ENCODE peak calls at places on chromosome 3, in five cellular contexts. One of them, this sample, is unnamed. For H3K36me3, the result is how much of the 10 kb centered on the place peaks cover.

GRCh38 chr3:66405701-66406091 is 95.1 kb downstream of the LRIG1 start:
- DNase-seq in adrenal gland: peak
- DNase-seq in CD4-positive, CD25-positive, alpha-beta regulatory T cell: no peak
- DNase-seq in effector memory CD4-positive, alpha-beta T cell: no peak
- DNase-seq in CD4-positive, alpha-beta memory T cell: no peak
- DNase-seq in this sample: no peak

GRCh38 chr3:60754617-60755016 is 496.6 kb downstream of the FHIT start:
- DNase-seq in adrenal gland: no peak
- DNase-seq in CD4-positive, CD25-positive, alpha-beta regulatory T cell: no peak
- DNase-seq in effector memory CD4-positive, alpha-beta T cell: no peak
- DNase-seq in CD4-positive, alpha-beta memory T cell: no peak
- DNase-seq in this sample: no peak

GRCh38 chr3:9781978-9782575 is 10.2 kb downstream of the TADA3 start:
- DNase-seq in adrenal gland: no peak
- DNase-seq in CD4-positive, CD25-positive, alpha-beta regulatory T cell: no peak
- DNase-seq in effector memory CD4-positive, alpha-beta T cell: no peak
- DNase-seq in CD4-positive, alpha-beta memory T cell: no peak
- DNase-seq in this sample: no peak

GRCh38 chr3:11818033-11818432 is 28.7 kb downstream of the TAMM41 start:
- DNase-seq in adrenal gland: no peak
- DNase-seq in CD4-positive, CD25-positive, alpha-beta regulatory T cell: no peak
- DNase-seq in effector memory CD4-positive, alpha-beta T cell: no peak
- DNase-seq in CD4-positive, alpha-beta memory T cell: no peak
- DNase-seq in this sample: no peak

GRCh38 chr3:177300039-177300833 is 103.0 kb upstream of the TBL1XR1 start:
- DNase-seq in adrenal gland: no peak
- DNase-seq in CD4-positive, CD25-positive, alpha-beta regulatory T cell: no peak
- DNase-seq in effector memory CD4-positive, alpha-beta T cell: no peak
- DNase-seq in CD4-positive, alpha-beta memory T cell: no peak
- DNase-seq in this sample: no peak

GRCh38 chr3:119352235-119352634 is 58.1 kb downstream of the ARHGAP31 start:
- DNase-seq in adrenal gland: no peak
- DNase-seq in CD4-positive, CD25-positive, alpha-beta regulatory T cell: peak
- DNase-seq in effector memory CD4-positive, alpha-beta T cell: peak
- DNase-seq in CD4-positive, alpha-beta memory T cell: peak
- DNase-seq in this sample: no peak

GRCh38 chr3:13308406-13308805 is 111.7 kb downstream of the NUP210 start:
- DNase-seq in adrenal gland: peak
- DNase-seq in CD4-positive, CD25-positive, alpha-beta regulatory T cell: peak
- DNase-seq in effector memory CD4-positive, alpha-beta T cell: no peak
- DNase-seq in CD4-positive, alpha-beta memory T cell: peak
- DNase-seq in this sample: no peak

GRCh38 chr3:143604849-143605660 is 243.2 kb downstream of the SLC9A9 start:
- DNase-seq in adrenal gland: no peak
- DNase-seq in CD4-positive, CD25-positive, alpha-beta regulatory T cell: no peak
- DNase-seq in effector memory CD4-positive, alpha-beta T cell: no peak
- DNase-seq in CD4-positive, alpha-beta memory T cell: no peak
- DNase-seq in this sample: no peak

GRCh38 chr3:99430348-99431134 is 207.9 kb upstream of the COL8A1 start:
- DNase-seq in adrenal gland: no peak
- DNase-seq in CD4-positive, CD25-positive, alpha-beta regulatory T cell: no peak
- DNase-seq in effector memory CD4-positive, alpha-beta T cell: no peak
- DNase-seq in CD4-positive, alpha-beta memory T cell: no peak
- DNase-seq in this sample: no peak

GRCh38 chr3:48472673-48472922 is 26.1 kb downstream of the ATRIP start:
- DNase-seq in adrenal gland: no peak
- DNase-seq in CD4-positive, CD25-positive, alpha-beta regulatory T cell: no peak
- DNase-seq in effector memory CD4-positive, alpha-beta T cell: no peak
- DNase-seq in CD4-positive, alpha-beta memory T cell: no peak
- DNase-seq in this sample: no peak

GRCh38 chr3:184981071-184981470 is 169.1 kb downstream of the VPS8 start:
- DNase-seq in adrenal gland: no peak
- DNase-seq in CD4-positive, CD25-positive, alpha-beta regulatory T cell: no peak
- DNase-seq in effector memory CD4-positive, alpha-beta T cell: no peak
- DNase-seq in CD4-positive, alpha-beta memory T cell: no peak
- DNase-seq in this sample: no peak

GRCh38 chr3:4401441-4401840 is 65.6 kb downstream of the SUMF1 start:
- DNase-seq in adrenal gland: no peak
- DNase-seq in CD4-positive, CD25-positive, alpha-beta regulatory T cell: no peak
- DNase-seq in effector memory CD4-positive, alpha-beta T cell: no peak
- DNase-seq in CD4-positive, alpha-beta memory T cell: no peak
- DNase-seq in this sample: no peak

GRCh38 chr3:4948395-4948794 is 30.8 kb upstream of the BHLHE40 start:
- DNase-seq in adrenal gland: no peak
- DNase-seq in CD4-positive, CD25-positive, alpha-beta regulatory T cell: no peak
- DNase-seq in effector memory CD4-positive, alpha-beta T cell: no peak
- DNase-seq in CD4-positive, alpha-beta memory T cell: no peak
- DNase-seq in this sample: no peak

GRCh38 chr3:3693593-3693992 is 105.6 kb upstream of the LRRN1 start:
- DNase-seq in adrenal gland: no peak
- DNase-seq in CD4-positive, CD25-positive, alpha-beta regulatory T cell: no peak
- DNase-seq in effector memory CD4-positive, alpha-beta T cell: no peak
- DNase-seq in CD4-positive, alpha-beta memory T cell: no peak
- DNase-seq in this sample: no peak

GRCh38 chr3:71805199-71805598 is 20.3 kb upstream of the PROK2 start:
- DNase-seq in adrenal gland: no peak
- DNase-seq in CD4-positive, CD25-positive, alpha-beta regulatory T cell: no peak
- DNase-seq in effector memory CD4-positive, alpha-beta T cell: no peak
- DNase-seq in CD4-positive, alpha-beta memory T cell: no peak
- DNase-seq in this sample: no peak

GRCh38 chr3:107271787-107272387 is 105.4 kb upstream of the CCDC54 start:
- DNase-seq in adrenal gland: no peak
- DNase-seq in CD4-positive, CD25-positive, alpha-beta regulatory T cell: peak
- DNase-seq in effector memory CD4-positive, alpha-beta T cell: no peak
- DNase-seq in CD4-positive, alpha-beta memory T cell: peak
- DNase-seq in this sample: no peak

GRCh38 chr3:187920871-187921270 is 175.6 kb upstream of the BCL6 start:
- DNase-seq in adrenal gland: peak
- DNase-seq in CD4-positive, CD25-positive, alpha-beta regulatory T cell: no peak
- DNase-seq in effector memory CD4-positive, alpha-beta T cell: no peak
- DNase-seq in CD4-positive, alpha-beta memory T cell: no peak
- DNase-seq in this sample: no peak

GRCh38 chr3:136545664-136546266 is 206.4 kb downstream of the STAG1 start:
- DNase-seq in adrenal gland: no peak
- DNase-seq in CD4-positive, CD25-positive, alpha-beta regulatory T cell: no peak
- DNase-seq in effector memory CD4-positive, alpha-beta T cell: no peak
- DNase-seq in CD4-positive, alpha-beta memory T cell: no peak
- DNase-seq in this sample: no peak

GRCh38 chr3:20451170-20451569 is 265.2 kb upstream of the SGO1 start:
- DNase-seq in adrenal gland: no peak
- DNase-seq in CD4-positive, CD25-positive, alpha-beta regulatory T cell: no peak
- DNase-seq in effector memory CD4-positive, alpha-beta T cell: no peak
- DNase-seq in CD4-positive, alpha-beta memory T cell: no peak
- DNase-seq in this sample: no peak

GRCh38 chr3:177813322-177813721 is 616.0 kb upstream of the TBL1XR1 start:
- DNase-seq in adrenal gland: peak
- DNase-seq in CD4-positive, CD25-positive, alpha-beta regulatory T cell: no peak
- DNase-seq in effector memory CD4-positive, alpha-beta T cell: no peak
- DNase-seq in CD4-positive, alpha-beta memory T cell: no peak
- DNase-seq in this sample: no peak

GRCh38 chr3:88141458-88142083 is 8.2 kb upstream of the C3orf38 start:
- DNase-seq in adrenal gland: no peak
- DNase-seq in CD4-positive, CD25-positive, alpha-beta regulatory T cell: no peak
- DNase-seq in effector memory CD4-positive, alpha-beta T cell: no peak
- DNase-seq in CD4-positive, alpha-beta memory T cell: no peak
- DNase-seq in this sample: no peak

GRCh38 chr3:172270767-172271166 is 177.5 kb downstream of the GHSR start:
- DNase-seq in adrenal gland: no peak
- DNase-seq in CD4-positive, CD25-positive, alpha-beta regulatory T cell: no peak
- DNase-seq in effector memory CD4-positive, alpha-beta T cell: no peak
- DNase-seq in CD4-positive, alpha-beta memory T cell: no peak
- DNase-seq in this sample: no peak

DNA sequence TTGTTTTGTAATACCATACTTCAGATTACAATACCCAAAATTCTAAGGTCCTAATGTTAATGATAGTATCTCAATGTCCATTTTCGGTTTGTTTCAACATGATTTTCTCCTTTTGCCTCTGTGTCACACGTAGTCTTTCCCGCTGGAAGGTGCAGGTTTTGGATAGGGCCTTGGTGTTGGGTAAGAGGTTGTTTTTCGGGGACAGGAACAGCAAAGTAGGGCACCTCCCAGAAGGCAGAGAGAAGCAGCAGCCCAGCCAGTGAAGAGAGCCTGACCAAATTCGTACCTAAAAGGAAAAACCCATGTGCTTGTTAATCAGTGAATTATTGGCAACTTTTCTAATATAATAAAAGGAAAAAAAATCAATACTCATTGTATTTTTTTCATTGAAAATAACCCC is 14.1 kb downstream of the CLDN1 start:
- DNase-seq in adrenal gland: no peak
- DNase-seq in CD4-positive, CD25-positive, alpha-beta regulatory T cell: no peak
- DNase-seq in effector memory CD4-positive, alpha-beta T cell: no peak
- DNase-seq in CD4-positive, alpha-beta memory T cell: no peak
- DNase-seq in this sample: no peak
- H3K27ac ChIP-seq in adrenal gland: no peak
- H3K27ac ChIP-seq in CD4-positive, CD25-positive, alpha-beta regulatory T cell: no peak
- H3K27ac ChIP-seq in effector memory CD4-positive, alpha-beta T cell: no peak
- H3K27ac ChIP-seq in CD4-positive, alpha-beta memory T cell: no peak
- H3K27ac ChIP-seq in this sample: no peak

GRCh38 chr3:127033786-127034185 is 50.9 kb downstream of the PLXNA1 start:
- DNase-seq in adrenal gland: no peak
- DNase-seq in CD4-positive, CD25-positive, alpha-beta regulatory T cell: no peak
- DNase-seq in effector memory CD4-positive, alpha-beta T cell: no peak
- DNase-seq in CD4-positive, alpha-beta memory T cell: no peak
- DNase-seq in this sample: no peak

GRCh38 chr3:127033171-127033570 is 50.3 kb downstream of the PLXNA1 start:
- DNase-seq in adrenal gland: no peak
- DNase-seq in CD4-positive, CD25-positive, alpha-beta regulatory T cell: no peak
- DNase-seq in effector memory CD4-positive, alpha-beta T cell: no peak
- DNase-seq in CD4-positive, alpha-beta memory T cell: no peak
- DNase-seq in this sample: no peak

GRCh38 chr3:127031046-127031810 is 48.3 kb downstream of the PLXNA1 start:
- DNase-seq in adrenal gland: no peak
- DNase-seq in CD4-positive, CD25-positive, alpha-beta regulatory T cell: no peak
- DNase-seq in effector memory CD4-positive, alpha-beta T cell: no peak
- DNase-seq in CD4-positive, alpha-beta memory T cell: no peak
- DNase-seq in this sample: no peak

GRCh38 chr3:127031845-127032244 is 48.9 kb downstream of the PLXNA1 start:
- DNase-seq in adrenal gland: no peak
- DNase-seq in CD4-positive, CD25-positive, alpha-beta regulatory T cell: no peak
- DNase-seq in effector memory CD4-positive, alpha-beta T cell: no peak
- DNase-seq in CD4-positive, alpha-beta memory T cell: no peak
- DNase-seq in this sample: no peak

GRCh38 chr3:127032296-127032990 is 49.5 kb downstream of the PLXNA1 start:
- DNase-seq in adrenal gland: no peak
- DNase-seq in CD4-positive, CD25-positive, alpha-beta regulatory T cell: no peak
- DNase-seq in effector memory CD4-positive, alpha-beta T cell: no peak
- DNase-seq in CD4-positive, alpha-beta memory T cell: no peak
- DNase-seq in this sample: no peak
- H3K36me3 ChIP-seq in adrenal gland: under half
- H3K36me3 ChIP-seq in CD4-positive, CD25-positive, alpha-beta regulatory T cell: under half
- H3K36me3 ChIP-seq in effector memory CD4-positive, alpha-beta T cell: under half
- H3K36me3 ChIP-seq in CD4-positive, alpha-beta memory T cell: under half
- H3K36me3 ChIP-seq in this sample: under half

GRCh38 chr3:63979093-63979492 is 44.2 kb downstream of the PSMD6 start:
- DNase-seq in adrenal gland: no peak
- DNase-seq in CD4-positive, CD25-positive, alpha-beta regulatory T cell: peak
- DNase-seq in effector memory CD4-positive, alpha-beta T cell: peak
- DNase-seq in CD4-positive, alpha-beta memory T cell: peak
- DNase-seq in this sample: no peak
- H3K27ac ChIP-seq in adrenal gland: no peak
- H3K27ac ChIP-seq in CD4-positive, CD25-positive, alpha-beta regulatory T cell: peak
- H3K27ac ChIP-seq in effector memory CD4-positive, alpha-beta T cell: peak
- H3K27ac ChIP-seq in CD4-positive, alpha-beta memory T cell: peak
- H3K27ac ChIP-seq in this sample: no peak

DNA sequence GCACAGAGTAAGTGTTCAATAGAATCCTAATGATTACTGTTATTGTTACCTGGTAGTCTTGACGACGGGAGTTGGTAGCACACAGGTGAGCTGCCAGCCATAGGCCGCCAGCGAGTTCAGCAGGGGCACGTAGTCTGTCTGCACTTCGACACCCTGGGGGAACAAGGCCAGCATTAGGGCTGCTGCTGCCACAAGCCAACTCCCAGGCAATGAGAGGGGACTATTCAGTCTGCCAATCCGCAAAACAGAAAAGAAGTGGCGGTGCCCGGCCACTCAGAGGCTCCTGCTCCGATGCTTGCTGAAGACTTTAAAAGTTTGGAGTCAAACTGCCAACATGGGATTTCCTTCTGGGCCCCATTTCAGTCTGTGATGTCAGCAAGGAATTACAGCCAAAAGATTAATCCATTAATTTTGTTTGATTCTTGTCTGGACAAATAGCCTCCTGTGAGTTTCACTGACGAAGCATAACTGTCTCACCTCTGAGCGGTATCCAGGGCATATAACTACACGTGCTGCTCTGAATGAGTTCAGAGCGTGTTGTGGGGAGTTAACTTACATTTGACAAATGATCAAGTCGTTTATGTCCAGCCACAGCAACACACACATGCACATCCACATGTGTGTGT is 61.8 kb downstream of the OXNAD1 start:
- DNase-seq in adrenal gland: no peak
- DNase-seq in CD4-positive, CD25-positive, alpha-beta regulatory T cell: no peak
- DNase-seq in effector memory CD4-positive, alpha-beta T cell: no peak
- DNase-seq in CD4-positive, alpha-beta memory T cell: no peak
- DNase-seq in this sample: peak
- H3K36me3 ChIP-seq in adrenal gland: under half
- H3K36me3 ChIP-seq in CD4-positive, CD25-positive, alpha-beta regulatory T cell: half or more
- H3K36me3 ChIP-seq in effector memory CD4-positive, alpha-beta T cell: half or more
- H3K36me3 ChIP-seq in CD4-positive, alpha-beta memory T cell: half or more
- H3K36me3 ChIP-seq in this sample: under half

GRCh38 chr3:24389108-24390090 is 105.3 kb downstream of the THRB start:
- DNase-seq in adrenal gland: no peak
- DNase-seq in CD4-positive, CD25-positive, alpha-beta regulatory T cell: no peak
- DNase-seq in effector memory CD4-positive, alpha-beta T cell: no peak
- DNase-seq in CD4-positive, alpha-beta memory T cell: no peak
- DNase-seq in this sample: no peak
- H3K27ac ChIP-seq in adrenal gland: no peak
- H3K27ac ChIP-seq in CD4-positive, CD25-positive, alpha-beta regulatory T cell: no peak
- H3K27ac ChIP-seq in effector memory CD4-positive, alpha-beta T cell: no peak
- H3K27ac ChIP-seq in CD4-positive, alpha-beta memory T cell: no peak
- H3K27ac ChIP-seq in this sample: no peak

GRCh38 chr3:52546111-52546901 is 9.9 kb downstream of the UQCC5 start:
- DNase-seq in adrenal gland: no peak
- DNase-seq in CD4-positive, CD25-positive, alpha-beta regulatory T cell: no peak
- DNase-seq in effector memory CD4-positive, alpha-beta T cell: no peak
- DNase-seq in CD4-positive, alpha-beta memory T cell: no peak
- DNase-seq in this sample: no peak
- H3K36me3 ChIP-seq in adrenal gland: under half
- H3K36me3 ChIP-seq in CD4-positive, CD25-positive, alpha-beta regulatory T cell: half or more
- H3K36me3 ChIP-seq in effector memory CD4-positive, alpha-beta T cell: under half
- H3K36me3 ChIP-seq in CD4-positive, alpha-beta memory T cell: under half
- H3K36me3 ChIP-seq in this sample: under half

This sample was measured in right atrium auricular region.